ENCODE peak calls at places on chromosomes 5 and 9, in four cellular contexts. P is SK-N-SH, J is HCT116, F is HepG2. Z is an unnamed sample.

GRCh38 chr5:40717281-40717680 is 37.6 kb downstream of the PTGER4 start:
- DNase-seq in P (no peak), F (no peak), J (no peak), Z (no peak)

GRCh38 chr5:77210091-77211012 is at the start of gene PDE8B:
- DNase-seq in P (peak; percentile 81), F (no peak), J (no peak), Z (no peak)

GRCh38 chr5:1706428-1706827 is 93.2 kb downstream of the MRPL36 start:
- DNase-seq in J (no peak), F (no peak), P (no peak), Z (no peak)

GRCh38 chr5:77231470-77232138 is 21.1 kb downstream of the PDE8B start:
- DNase-seq in P (no peak), F (no peak), J (no peak), Z (no peak)

GRCh38 chr9:117224676-117225075 is 190.2 kb downstream of the ASTN2 start:
- DNase-seq in P (no peak), J (no peak), F (no peak), Z (no peak)

GRCh38 chr9:42852133-42852532 is 668.7 kb downstream of the SPATA31A6 start:
- DNase-seq in P (peak; percentile 70), F (peak; percentile 52), J (no peak), Z (no peak)

GRCh38 chr5:150291388-150292385 is 2.1 kb upstream of the CAMK2A start:
- DNase-seq in J (no peak), F (no peak), P (no peak), Z (no peak)

GRCh38 chr5:41656597-41656996 is 146.2 kb upstream of the PLCXD3 start:
- DNase-seq in J (no peak), F (no peak), P (no peak), Z (no peak)

GRCh38 chr9:96363175-96363967 is 20.1 kb downstream of the SLC35D2 start:
- DNase-seq in J (no peak), P (no peak), F (no peak), Z (no peak)

GRCh38 chr9:4315582-4316215 is 15.8 kb upstream of the GLIS3 start:
- DNase-seq in P (peak; percentile 76), F (peak; percentile 43), J (peak; percentile 71), Z (peak; percentile 53)

GRCh38 chr9:91515074-91515687 is 91.5 kb upstream of the NFIL3 start:
- DNase-seq in J (no peak), P (no peak), F (no peak), Z (peak; percentile 17)

GRCh38 chr9:97475079-97475478 is 26.4 kb upstream of the TMOD1 start:
- DNase-seq in J (no peak), F (no peak), P (no peak), Z (no peak)

GRCh38 chr5:68459093-68459492 is 243.5 kb downstream of the PIK3R1 start:
- DNase-seq in F (peak; percentile 56), P (no peak), J (no peak), Z (no peak)

GRCh38 chr9:91043041-91043740 is 241.6 kb downstream of the SYK start:
- DNase-seq in P (no peak), F (no peak), J (no peak), Z (no peak)

GRCh38 chr9:128820665-128821583 is 2.6 kb downstream of the ENDOG start:
- DNase-seq in F (no peak), P (no peak), J (no peak), Z (no peak)

GRCh38 chr9:27338527-27338903 is 41.6 kb upstream of the EQTN start:
- DNase-seq in P (no peak), J (no peak), F (no peak), Z (no peak)

GRCh38 chr5:149471406-149472183 is 79.6 kb downstream of the CSNK1A1 start:
- DNase-seq in P (no peak), F (no peak), J (no peak), Z (peak; percentile 45)

GRCh38 chr9:119086590-119086989 is 282.6 kb downstream of the BRINP1 start:
- DNase-seq in F (no peak), P (no peak), J (no peak), Z (no peak)

GRCh38 chr5:98768160-98769005 is 5.1 kb upstream of the RGMB start:
- DNase-seq in J (no peak), F (peak; percentile 46), P (peak; percentile 73), Z (peak; percentile 47)

GRCh38 chr5:149426931-149427330 is 47.8 kb upstream of the IL17B start:
- DNase-seq in F (no peak), J (no peak), P (no peak), Z (no peak)

GRCh38 chr5:131242728-131243255 is 21.1 kb upstream of the CDC42SE2 start:
- DNase-seq in P (no peak), F (no peak), J (no peak), Z (no peak)

GRCh38 chr9:129352157-129352870 is 174.3 kb upstream of the IER5L start:
- DNase-seq in P (peak; percentile 95), F (no peak), J (no peak), Z (peak; percentile 82)

GRCh38 chr5:27241564-27242257 is 203.3 kb upstream of the CDH9 start:
- DNase-seq in P (no peak), J (no peak), F (no peak), Z (no peak)

GRCh38 chr9:69120380-69121154 is 53.5 kb upstream of the TJP2 start:
- DNase-seq in F (peak; percentile 81), J (peak; percentile 83), P (no peak), Z (no peak)

GRCh38 chr5:157279605-157280239 is 13.8 kb downstream of the CYFIP2 start:
- DNase-seq in F (no peak), J (no peak), P (no peak), Z (no peak)

GRCh38 chr9:78029601-78030552 is 1.7 kb downstream of the GNAQ start:
- DNase-seq in J (no peak), P (no peak), F (no peak), Z (peak; percentile 64)

GRCh38 chr5:112635276-112635675 is 102.4 kb upstream of the APC start:
- DNase-seq in F (no peak), J (no peak), P (no peak), Z (no peak)

GRCh38 chr5:132830436-132831094 is at the start of gene SHROOM1:
- DNase-seq in P (peak; percentile 83), F (peak; percentile 66), J (peak; percentile 44), Z (peak; percentile 90)

GRCh38 chr9:83537331-83538171 is 650 bp downstream of the FRMD3 start:
- DNase-seq in J (no peak), F (no peak), P (peak; percentile 47), Z (no peak)

GRCh38 chr9:129885018-129885669 is 49.9 kb downstream of the USP20 start:
- DNase-seq in P (no peak), J (no peak), F (peak; percentile 33), Z (peak; percentile 89)

GRCh38 chr9:113988951-113989780 is 88.9 kb downstream of the AMBP start:
- DNase-seq in P (no peak), J (no peak), F (no peak), Z (no peak)

GRCh38 chr5:144778546-144778945 is 607.9 kb downstream of the KCTD16 start:
- DNase-seq in J (no peak), F (no peak), P (no peak), Z (no peak)

GRCh38 chr5:88833371-88834107 is 49.4 kb downstream of the MEF2C start:
- DNase-seq in F (no peak), J (no peak), P (no peak), Z (no peak)

GRCh38 chr5:171413153-171413910 is 6.1 kb upstream of the FGF18 start:
- DNase-seq in F (no peak), J (no peak), P (no peak), Z (no peak)

GRCh38 chr5:96256795-96257470 is 176.1 kb downstream of the PCSK1 start:
- DNase-seq in F (no peak), J (peak; percentile 49), P (peak; percentile 59), Z (peak; percentile 47)

GRCh38 chr9:75814667-75815066 is 75.8 kb upstream of the PCSK5 start:
- DNase-seq in F (no peak), P (no peak), J (no peak), Z (no peak)

GRCh38 chr5:61827445-61827975 is 478.5 kb upstream of the KIF2A start:
- DNase-seq in F (no peak), J (no peak), P (no peak), Z (no peak)
- TF ChIP-seq ELF1 in F (no peak), J (no peak), P (no peak), Z (no peak)

GRCh38 chr5:129021744-129022143 is 56.5 kb downstream of the SLC27A6 start:
- DNase-seq in F (no peak), J (no peak), P (no peak), Z (no peak)

GRCh38 chr5:129019401-129019908 is 54.2 kb downstream of the SLC27A6 start:
- DNase-seq in J (no peak), F (no peak), P (no peak), Z (no peak)

GRCh38 chr5:129018836-129019235 is 53.5 kb downstream of the SLC27A6 start:
- DNase-seq in J (no peak), F (no peak), P (peak; percentile 39), Z (no peak)

DNA sequence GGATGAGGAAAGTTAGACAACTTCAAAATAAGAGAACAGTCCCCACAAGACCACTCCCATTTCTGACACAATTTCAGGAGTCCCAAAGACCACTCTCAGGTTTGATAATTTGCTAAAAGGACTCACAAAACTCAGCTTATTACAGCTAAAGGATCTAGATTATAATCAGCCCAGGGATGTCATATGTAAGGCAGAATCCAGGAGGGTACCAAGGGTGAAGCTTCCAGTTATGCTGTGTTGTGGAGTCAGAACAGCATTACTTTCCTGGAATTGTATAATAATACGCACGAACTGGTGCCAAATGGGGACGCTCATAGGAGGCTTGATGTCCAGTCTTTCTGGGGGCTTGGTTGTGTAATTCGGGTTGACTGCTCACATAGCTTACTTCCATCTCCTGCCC is 55.4 kb downstream of the SLC27A6 start:
- DNase-seq in P (no peak), J (no peak), F (no peak), Z (no peak)
- TF ChIP-seq ELF1 in P (no peak), J (no peak), F (no peak), Z (no peak)

GRCh38 chr5:66958984-66959641 is 237.5 kb downstream of the CD180 start:
- DNase-seq in J (no peak), F (no peak), P (no peak), Z (no peak)

GRCh38 chr5:66963559-66963971 is 233.0 kb downstream of the CD180 start:
- DNase-seq in P (peak; percentile 8), J (no peak), F (no peak), Z (no peak)

GRCh38 chr5:66959668-66960067 is 236.9 kb downstream of the CD180 start:
- DNase-seq in F (peak; percentile 35), J (no peak), P (no peak), Z (no peak)

GRCh38 chr5:66958126-66958983 is 238.2 kb downstream of the CD180 start:
- DNase-seq in P (no peak), F (no peak), J (no peak), Z (no peak)

GRCh38 chr5:66960373-66961137 is 236.0 kb downstream of the CD180 start:
- DNase-seq in P (no peak), F (peak; percentile 23), J (no peak), Z (no peak)
- TF ChIP-seq ELF1 in P (no peak), F (no peak), J (no peak), Z (no peak)

GRCh38 chr5:140631831-140632365 is 1.1 kb downstream of the CD14 start:
- DNase-seq in P (no peak), F (no peak), J (no peak), Z (no peak)

GRCh38 chr5:140631063-140631462 is 1.9 kb downstream of the CD14 start:
- DNase-seq in P (no peak), F (no peak), J (no peak), Z (no peak)

GRCh38 chr5:140630296-140630695 is 2.7 kb downstream of the CD14 start:
- DNase-seq in F (no peak), P (no peak), J (no peak), Z (no peak)

GRCh38 chr5:140627972-140628371 is 5.0 kb downstream of the CD14 start:
- DNase-seq in F (no peak), J (no peak), P (no peak), Z (no peak)

GRCh38 chr5:140628711-140629110 is 4.3 kb downstream of the CD14 start:
- DNase-seq in F (no peak), P (no peak), J (no peak), Z (no peak)
- TF ChIP-seq ELF1 in F (no peak), P (no peak), J (no peak), Z (no peak)